ENCODE peak calls at places on chromosomes 11 and 22, in seven cellular contexts. A is gastrocnemius medialis; U is fibroblast of lung; H is HCT116; V is effector memory CD4-positive, alpha-beta T cell; D is CD8-positive, alpha-beta memory T cell; K is body of pancreas. M is an unnamed sample.

GRCh38 chr11:11569936-11570491 is 51.8 kb downstream of the GALNT18 start:
- DNase-seq in K (peak; percentile 48), V (no peak), A (peak; percentile 40), U (peak; percentile 15), D (no peak), H (no peak), M (peak; percentile 75)

GRCh38 chr11:77658213-77659013 is 20.8 kb upstream of the CLNS1A start:
- DNase-seq in K (no peak), V (no peak), H (no peak), U (peak; percentile 21), D (no peak), A (no peak), M (no peak)

GRCh38 chr22:30326704-30327362 is at the start of gene TBC1D10A:
- DNase-seq in V (peak; percentile 91), A (peak; percentile 88), D (peak; percentile 94), U (peak; percentile 80), K (peak; percentile 98), H (peak; percentile 85), M (peak; percentile 91)

GRCh38 chr11:114058026-114058706 is 1.3 kb upstream of the ZBTB16 start:
- DNase-seq in D (no peak), U (peak; percentile 72), A (peak; percentile 88), V (no peak), H (no peak), K (peak; percentile 34), M (peak; percentile 35)

GRCh38 chr11:100932474-100933100 is 197.0 kb downstream of the PGR start:
- DNase-seq in A (no peak), K (no peak), D (no peak), H (peak; percentile 26), U (peak; percentile 62), V (no peak), M (no peak)

GRCh38 chr11:92269021-92269420 is 44.4 kb downstream of the FAT3 start:
- DNase-seq in H (no peak), D (no peak), A (no peak), U (peak; percentile 21), K (no peak), V (no peak), M (no peak)

GRCh38 chr22:31346733-31347250 is 646 bp upstream of the PATZ1 start:
- DNase-seq in D (peak; percentile 19), K (peak; percentile 73), V (no peak), A (no peak), H (no peak), U (peak; percentile 61), M (peak; percentile 61)

GRCh38 chr11:128365044-128365443 is 222.3 kb downstream of the ETS1 start:
- DNase-seq in A (no peak), K (no peak), V (no peak), H (no peak), U (peak; percentile 83), D (no peak), M (no peak)

GRCh38 chr22:27636716-27637503 is 164.6 kb downstream of the MN1 start:
- DNase-seq in U (no peak), A (peak; percentile 95), K (no peak), V (no peak), D (no peak), H (no peak), M (peak; percentile 74)

GRCh38 chr11:85961930-85962363 is 106.8 kb downstream of the CCDC83 start:
- DNase-seq in H (no peak), U (peak; percentile 40), K (no peak), D (no peak), V (no peak), A (no peak), M (no peak)

GRCh38 chr11:9001736-9002135 is 2.1 kb downstream of the NRIP3 start:
- DNase-seq in K (no peak), A (no peak), D (no peak), U (peak; percentile 68), V (no peak), H (peak; percentile 15), M (no peak)

GRCh38 chr11:116189378-116190170 is 583.2 kb downstream of the BUD13 start:
- DNase-seq in K (no peak), D (no peak), V (no peak), A (no peak), H (no peak), U (no peak), M (no peak)

GRCh38 chr11:74014880-74015279 is 6.0 kb upstream of the UCP3 start:
- DNase-seq in U (no peak), V (no peak), K (no peak), D (no peak), A (no peak), H (no peak), M (no peak)

GRCh38 chr11:35343033-35343598 is 76.2 kb downstream of the SLC1A2 start:
- DNase-seq in K (no peak), A (no peak), D (no peak), U (no peak), V (peak; percentile 34), H (no peak), M (no peak)

GRCh38 chr22:17501679-17502285 is 61.5 kb upstream of the SLC25A18 start:
- DNase-seq in H (peak; percentile 69), A (no peak), V (peak; percentile 2), K (peak; percentile 18), D (no peak), U (peak; percentile 86), M (no peak)

GRCh38 chr11:128399186-128399585 is 188.2 kb downstream of the ETS1 start:
- DNase-seq in A (peak; percentile 12), D (no peak), H (no peak), K (no peak), V (no peak), U (peak; percentile 77), M (no peak)

GRCh38 chr11:8773916-8774537 is 91.4 kb downstream of the RPL27A start:
- DNase-seq in A (no peak), U (no peak), V (no peak), H (no peak), K (no peak), D (no peak), M (no peak)

GRCh38 chr22:30806391-30806861 is 111.8 kb downstream of the OSBP2 start:
- DNase-seq in H (peak; percentile 66), A (no peak), K (no peak), U (peak; percentile 61), D (no peak), V (no peak), M (no peak)

GRCh38 chr11:38206663-38207062 is 1608.6 kb upstream of the RAG2 start:
- DNase-seq in K (no peak), U (no peak), V (no peak), A (no peak), H (no peak), D (no peak), M (no peak)

GRCh38 chr22:46851941-46852340 is 89.5 kb downstream of the TBC1D22A start:
- DNase-seq in A (no peak), U (no peak), V (no peak), H (no peak), D (no peak), K (no peak), M (no peak)

GRCh38 chr11:102385053-102385976 is 38.3 kb downstream of the BIRC2 start:
- DNase-seq in A (no peak), V (no peak), D (no peak), U (no peak), H (no peak), K (no peak), M (no peak)

GRCh38 chr11:69491071-69492031 is 9.9 kb downstream of the LINC01488 start:
- DNase-seq in A (no peak), D (no peak), U (no peak), H (no peak), K (no peak), V (no peak), M (peak; percentile 10)

GRCh38 chr11:59207988-59208432 is 4.7 kb downstream of the MPEG1 start:
- DNase-seq in K (peak; percentile 57), A (no peak), D (peak; percentile 12), H (no peak), V (peak; percentile 25), U (peak; percentile 72), M (no peak)

GRCh38 chr11:96055706-96056387 is 131.9 kb upstream of the MTMR2 start:
- DNase-seq in A (no peak), V (no peak), H (no peak), D (no peak), K (no peak), U (peak; percentile 51), M (no peak)

GRCh38 chr11:61041755-61042518 is 60.4 kb upstream of the CD5 start:
- DNase-seq in D (peak; percentile 65), V (peak; percentile 73), H (no peak), K (peak; percentile 28), U (peak; percentile 3), A (no peak), M (peak; percentile 35)

GRCh38 chr22:43880743-43881055 is 11.1 kb downstream of the PNPLA5 start:
- DNase-seq in D (no peak), A (no peak), H (no peak), V (no peak), K (no peak), U (no peak), M (no peak)
- H3K27ac ChIP-seq in D (no peak overlapping the region), A (no peak overlapping the region), H (no peak overlapping the region), V (no peak overlapping the region), K (no peak overlapping the region), U (no peak overlapping the region), M (no peak overlapping the region)

GRCh38 chr22:39931271-39931670 is 28.9 kb upstream of the TMA7B start:
- DNase-seq in D (no peak), A (no peak), K (no peak), V (no peak), H (no peak), U (no peak), M (no peak)

GRCh38 chr22:39933741-39934140 is 26.5 kb upstream of the TMA7B start:
- DNase-seq in U (no peak), V (no peak), A (no peak), H (no peak), K (no peak), D (no peak), M (no peak)

GRCh38 chr22:39935116-39935515 is 25.1 kb upstream of the TMA7B start:
- DNase-seq in U (no peak), K (no peak), A (no peak), D (no peak), H (no peak), V (no peak), M (no peak)

GRCh38 chr22:39932918-39933649 is 27.1 kb upstream of the TMA7B start:
- DNase-seq in D (peak; percentile 46), U (no peak), V (peak; percentile 40), H (peak; percentile 35), A (no peak), K (peak; percentile 60), M (no peak)

GRCh38 chr22:39932166-39932565 is 28.0 kb upstream of the TMA7B start:
- DNase-seq in H (no peak), D (no peak), V (no peak), A (no peak), U (no peak), K (no peak), M (no peak)
- H3K27me3 ChIP-seq in H (peaks cover 82% of the 10 kb centered on the region), D (no peaks in the 10 kb centered on the region), V (no peaks in the 10 kb centered on the region), A (peaks cover 32% of the 10 kb centered on the region), U (peaks cover 16% of the 10 kb centered on the region), K (no peaks in the 10 kb centered on the region), M (peaks cover 77% of the 10 kb centered on the region)

GRCh38 chr11:118621071-118621815 is 13.8 kb downstream of the PHLDB1 start:
- DNase-seq in U (peak; percentile 81), V (no peak), H (peak; percentile 51), K (peak; percentile 76), D (no peak), A (peak; percentile 77), M (peak; percentile 90)
- H3K4me1 ChIP-seq in U (peaks cover 54% of the 10 kb centered on the region), V (peaks cover 4% of the 10 kb centered on the region), H (peaks cover 61% of the 10 kb centered on the region), K (peaks cover 50% of the 10 kb centered on the region), D (peaks cover 8% of the 10 kb centered on the region), A (peaks cover 58% of the 10 kb centered on the region), M (peaks cover 98% of the 10 kb centered on the region)

DNA sequence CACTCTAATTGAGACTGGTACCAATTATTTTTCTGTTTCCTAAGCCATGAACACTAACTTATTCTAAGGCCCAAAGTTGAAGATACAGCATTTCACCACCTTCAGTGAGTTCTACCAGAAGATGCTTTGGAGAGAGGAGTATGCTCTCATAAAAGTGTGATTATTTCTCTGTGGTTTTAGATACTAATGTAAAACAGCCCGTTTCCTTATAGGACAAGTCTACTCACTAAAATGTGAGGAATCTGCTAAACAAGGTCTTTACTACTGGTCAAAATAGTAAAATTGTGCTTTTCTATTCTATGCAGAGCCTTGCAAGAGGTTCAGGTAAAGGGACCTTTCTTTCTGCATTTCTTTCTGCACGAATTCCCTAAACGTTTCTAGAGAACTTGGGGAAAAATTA is 2.4 kb downstream of the LGR4 start:
- DNase-seq in A (no peak), K (no peak), V (no peak), U (no peak), D (no peak), H (no peak), M (no peak)
- H3K27ac ChIP-seq in A (no peak overlapping the region), K (peak overlapping the region; percentile 97), V (no peak overlapping the region), U (no peak overlapping the region), D (no peak overlapping the region), H (no peak overlapping the region), M (peak overlapping the region; percentile 96)

M was measured in left ventricle myocardium inferior.